ENCODE peak calls at places on chromosomes 11 and 22, in eight cellular contexts. One of them, this sample, is unnamed.

GRCh38 chr11:94525933-94526332 is 13.7 kb downstream of the C11orf97 start:
- DNase-seq in endothelial cell of umbilical vein: peak
- DNase-seq in left ventricle myocardium superior: peak
- DNase-seq in retinal pigment epithelial cell: peak
- DNase-seq in NCI-H2081: no peak
- DNase-seq in Panc1: no peak
- DNase-seq in GM04503: no peak
- DNase-seq in neuronal stem cell: peak
- DNase-seq in this sample: no peak

GRCh38 chr11:17481905-17482304 is 5.3 kb upstream of the ABCC8 start:
- DNase-seq in endothelial cell of umbilical vein: no peak
- DNase-seq in left ventricle myocardium superior: no peak
- DNase-seq in retinal pigment epithelial cell: no peak
- DNase-seq in NCI-H2081: no peak
- DNase-seq in Panc1: no peak
- DNase-seq in GM04503: no peak
- DNase-seq in neuronal stem cell: no peak
- DNase-seq in this sample: no peak

GRCh38 chr22:39135092-39135896 is 17.2 kb downstream of the CBX7 start:
- DNase-seq in endothelial cell of umbilical vein: peak
- DNase-seq in left ventricle myocardium superior: peak
- DNase-seq in retinal pigment epithelial cell: no peak
- DNase-seq in NCI-H2081: no peak
- DNase-seq in Panc1: no peak
- DNase-seq in GM04503: no peak
- DNase-seq in neuronal stem cell: no peak
- DNase-seq in this sample: peak

GRCh38 chr11:45688472-45689033 is 23.1 kb upstream of the CHST1 start:
- DNase-seq in endothelial cell of umbilical vein: no peak
- DNase-seq in left ventricle myocardium superior: no peak
- DNase-seq in retinal pigment epithelial cell: no peak
- DNase-seq in NCI-H2081: no peak
- DNase-seq in Panc1: no peak
- DNase-seq in GM04503: no peak
- DNase-seq in neuronal stem cell: no peak
- DNase-seq in this sample: no peak

GRCh38 chr11:56783448-56784041 is 35.0 kb upstream of the OR9G4 start:
- DNase-seq in endothelial cell of umbilical vein: peak
- DNase-seq in left ventricle myocardium superior: no peak
- DNase-seq in retinal pigment epithelial cell: peak
- DNase-seq in NCI-H2081: peak
- DNase-seq in Panc1: peak
- DNase-seq in GM04503: peak
- DNase-seq in neuronal stem cell: peak
- DNase-seq in this sample: peak

GRCh38 chr11:19676508-19677379 is 35.9 kb upstream of the NAV2 start:
- DNase-seq in endothelial cell of umbilical vein: peak
- DNase-seq in left ventricle myocardium superior: no peak
- DNase-seq in retinal pigment epithelial cell: no peak
- DNase-seq in NCI-H2081: peak
- DNase-seq in Panc1: no peak
- DNase-seq in GM04503: no peak
- DNase-seq in neuronal stem cell: no peak
- DNase-seq in this sample: peak

GRCh38 chr22:42967933-42968332 is 47.0 kb downstream of the PACSIN2 start:
- DNase-seq in endothelial cell of umbilical vein: no peak
- DNase-seq in left ventricle myocardium superior: peak
- DNase-seq in retinal pigment epithelial cell: no peak
- DNase-seq in NCI-H2081: no peak
- DNase-seq in Panc1: no peak
- DNase-seq in GM04503: no peak
- DNase-seq in neuronal stem cell: no peak
- DNase-seq in this sample: no peak

GRCh38 chr22:44807915-44808690 is 55.7 kb downstream of the ARHGAP8 start:
- DNase-seq in endothelial cell of umbilical vein: no peak
- DNase-seq in left ventricle myocardium superior: no peak
- DNase-seq in retinal pigment epithelial cell: no peak
- DNase-seq in NCI-H2081: no peak
- DNase-seq in Panc1: no peak
- DNase-seq in GM04503: no peak
- DNase-seq in neuronal stem cell: no peak
- DNase-seq in this sample: no peak

GRCh38 chr11:12756101-12756500 is 81.9 kb downstream of the TEAD1 start:
- DNase-seq in endothelial cell of umbilical vein: no peak
- DNase-seq in left ventricle myocardium superior: no peak
- DNase-seq in retinal pigment epithelial cell: no peak
- DNase-seq in NCI-H2081: peak
- DNase-seq in Panc1: no peak
- DNase-seq in GM04503: no peak
- DNase-seq in neuronal stem cell: no peak
- DNase-seq in this sample: no peak

GRCh38 chr11:27552356-27552755 is 45.8 kb upstream of the LIN7C start:
- DNase-seq in endothelial cell of umbilical vein: no peak
- DNase-seq in left ventricle myocardium superior: no peak
- DNase-seq in retinal pigment epithelial cell: no peak
- DNase-seq in NCI-H2081: no peak
- DNase-seq in Panc1: no peak
- DNase-seq in GM04503: no peak
- DNase-seq in neuronal stem cell: no peak
- DNase-seq in this sample: no peak

GRCh38 chr11:133928628-133929059 is 28.1 kb downstream of the IGSF9B start:
- DNase-seq in endothelial cell of umbilical vein: no peak
- DNase-seq in left ventricle myocardium superior: no peak
- DNase-seq in retinal pigment epithelial cell: no peak
- DNase-seq in NCI-H2081: peak
- DNase-seq in Panc1: no peak
- DNase-seq in GM04503: no peak
- DNase-seq in neuronal stem cell: no peak
- DNase-seq in this sample: no peak

GRCh38 chr11:17713851-17714250 is 5.5 kb upstream of the MYOD1 start:
- DNase-seq in endothelial cell of umbilical vein: no peak
- DNase-seq in left ventricle myocardium superior: no peak
- DNase-seq in retinal pigment epithelial cell: no peak
- DNase-seq in NCI-H2081: no peak
- DNase-seq in Panc1: no peak
- DNase-seq in GM04503: no peak
- DNase-seq in neuronal stem cell: no peak
- DNase-seq in this sample: no peak

GRCh38 chr11:110531056-110531756 is 101.5 kb downstream of the FDX1 start:
- DNase-seq in endothelial cell of umbilical vein: no peak
- DNase-seq in left ventricle myocardium superior: no peak
- DNase-seq in retinal pigment epithelial cell: no peak
- DNase-seq in NCI-H2081: no peak
- DNase-seq in Panc1: no peak
- DNase-seq in GM04503: no peak
- DNase-seq in neuronal stem cell: no peak
- DNase-seq in this sample: no peak

GRCh38 chr22:46457502-46458488 is 79.6 kb downstream of the CELSR1 start:
- DNase-seq in endothelial cell of umbilical vein: no peak
- DNase-seq in left ventricle myocardium superior: no peak
- DNase-seq in retinal pigment epithelial cell: no peak
- DNase-seq in NCI-H2081: no peak
- DNase-seq in Panc1: no peak
- DNase-seq in GM04503: no peak
- DNase-seq in neuronal stem cell: no peak
- DNase-seq in this sample: no peak